ENCODE peak calls at places on chromosomes 13 and 19, in four cellular contexts. R, H, W and S are unnamed samples.

GRCh38 chr13:47408546-47409319 is 511.9 kb upstream of the HTR2A start:
- DNase-seq in R (no peak), H (no peak), W (no peak), S (no peak)

GRCh38 chr19:16062789-16063188 is 13.5 kb upstream of the TPM4 start:
- DNase-seq in R (peak), H (no peak), W (peak), S (peak)

GRCh38 chr19:34186205-34186604 is 13.9 kb downstream of the LSM14A start:
- DNase-seq in R (no peak), H (no peak), W (no peak), S (no peak)

GRCh38 chr19:2252481-2253105 is 3.5 kb downstream of the AMH start:
- DNase-seq in R (no peak), H (no peak), W (no peak), S (no peak)

GRCh38 chr13:72403396-72404010 is 323.9 kb downstream of the MZT1 start:
- DNase-seq in R (no peak), H (peak), W (no peak), S (no peak)

GRCh38 chr13:77751513-77752456 is 54.3 kb downstream of the SLAIN1 start:
- DNase-seq in R (no peak), H (peak), W (no peak), S (peak)

GRCh38 chr19:50332014-50332263 is 2.8 kb upstream of the KCNC3 start:
- DNase-seq in R (no peak), H (no peak), W (no peak), S (no peak)

GRCh38 chr19:48934837-48935236 is 1.3 kb downstream of the DHDH start:
- DNase-seq in R (no peak), H (no peak), W (no peak), S (no peak)

GRCh38 chr19:33518541-33518940 is 3.0 kb downstream of the PEPD start:
- DNase-seq in R (no peak), H (no peak), W (no peak), S (no peak)

GRCh38 chr19:19997656-19998268 is 41.5 kb downstream of the ZNF682 start:
- DNase-seq in R (peak), H (no peak), W (peak), S (no peak)

DNA sequence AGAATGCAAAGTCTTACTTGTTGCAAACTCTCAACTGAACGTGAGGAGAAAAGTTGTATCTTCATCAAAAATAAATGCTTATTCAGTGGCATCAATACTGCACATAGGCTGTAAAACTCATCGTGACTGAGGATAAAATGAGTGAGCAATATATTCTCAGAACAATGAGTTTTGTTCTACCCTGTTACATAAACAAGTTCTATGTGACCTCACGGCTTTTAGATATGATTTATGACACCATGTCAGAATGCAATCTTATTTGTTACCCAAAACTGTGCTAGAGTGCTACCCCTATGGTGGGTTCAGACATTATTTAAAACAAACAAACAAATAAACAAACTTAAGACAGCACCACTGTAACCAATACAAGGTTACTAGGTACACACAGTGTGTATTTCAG is 55.4 kb downstream of the FOXO1 start:
- DNase-seq in R (no peak), H (peak), W (no peak), S (no peak)
- H3K27ac ChIP-seq in R (peak), H (peak), W (no peak), S (no peak)

GRCh38 chr13:110737555-110737954 is 24.1 kb downstream of the ING1 start:
- DNase-seq in R (no peak), H (no peak), W (no peak), S (no peak)

GRCh38 chr13:110731072-110731471 is 17.6 kb downstream of the ING1 start:
- DNase-seq in R (no peak), H (no peak), W (no peak), S (no peak)

DNA sequence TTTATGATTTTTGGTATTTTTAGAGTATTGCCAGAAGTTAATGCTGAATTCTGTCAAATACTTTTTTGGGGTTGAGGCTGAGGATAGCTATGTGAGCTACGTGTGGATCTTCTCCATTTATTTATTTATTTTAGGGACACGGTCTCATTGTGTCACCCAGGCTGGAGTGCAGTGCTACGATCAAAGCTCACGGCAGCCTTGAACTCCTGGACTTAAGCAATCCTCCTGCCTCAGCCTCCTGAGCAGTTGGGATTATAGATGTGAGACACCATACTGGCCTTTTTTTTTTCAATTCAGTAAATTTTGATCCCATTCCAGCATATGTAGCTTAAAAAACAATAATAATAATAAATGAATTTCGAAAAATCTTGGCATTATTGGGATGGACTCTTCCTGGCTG is 21.1 kb downstream of the ING1 start:
- DNase-seq in R (no peak), H (no peak), W (no peak), S (no peak)
- H3K27ac ChIP-seq in R (no peak), H (no peak), W (no peak), S (no peak)

GRCh38 chr19:3398900-3399278 is 32.5 kb downstream of the NFIC start:
- DNase-seq in R (no peak), H (no peak), W (no peak), S (no peak)
- H3K27ac ChIP-seq in R (no peak), H (no peak), W (peak), S (peak)

GRCh38 chr19:36128392-36128736 is 11.5 kb upstream of the CAPNS1 start:
- DNase-seq in R (no peak), H (no peak), W (peak), S (no peak)

GRCh38 chr19:36121486-36122124 is 6.3 kb downstream of the TBCB start:
- DNase-seq in R (no peak), H (no peak), W (no peak), S (no peak)

GRCh38 chr19:36120092-36120983 is 5.1 kb downstream of the TBCB start:
- DNase-seq in R (no peak), H (no peak), W (no peak), S (no peak)

GRCh38 chr19:36120984-36121358 is 5.7 kb downstream of the TBCB start:
- DNase-seq in R (no peak), H (no peak), W (no peak), S (no peak)

GRCh38 chr19:36125557-36125956 is 10.3 kb downstream of the TBCB start:
- DNase-seq in R (no peak), H (no peak), W (no peak), S (no peak)
- H3K27ac ChIP-seq in R (no peak), H (no peak), W (no peak), S (no peak)

DNA sequence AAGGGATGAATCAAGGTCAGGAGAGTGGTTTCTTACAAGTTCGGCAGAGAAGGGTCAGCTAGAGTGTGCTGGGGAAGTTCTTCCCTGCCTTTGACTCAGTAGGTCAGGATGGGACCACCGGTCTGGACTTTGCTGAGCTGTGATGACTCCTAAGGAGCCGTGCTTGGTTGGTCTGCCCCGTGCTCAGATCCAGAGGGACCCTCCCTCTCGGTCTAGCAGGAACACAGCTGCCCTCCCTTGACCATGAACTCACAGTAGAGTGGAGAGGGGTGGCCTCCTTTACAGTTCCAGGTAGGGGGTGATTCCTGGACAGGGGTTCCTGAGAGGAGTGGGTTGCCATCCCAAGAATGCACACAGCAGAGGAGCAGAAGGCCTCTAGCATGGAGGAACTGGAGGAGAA is 4.3 kb downstream of the RPS19 start:
- DNase-seq in R (no peak), H (no peak), W (no peak), S (no peak)
- H3K27ac ChIP-seq in R (peak), H (no peak), W (no peak), S (peak)

GRCh38 chr13:110485604-110486003 is 75.9 kb downstream of the RAB20 start:
- DNase-seq in R (no peak), H (no peak), W (no peak), S (no peak)
- H3K27ac ChIP-seq in R (no peak), H (no peak), W (no peak), S (peak)

DNA sequence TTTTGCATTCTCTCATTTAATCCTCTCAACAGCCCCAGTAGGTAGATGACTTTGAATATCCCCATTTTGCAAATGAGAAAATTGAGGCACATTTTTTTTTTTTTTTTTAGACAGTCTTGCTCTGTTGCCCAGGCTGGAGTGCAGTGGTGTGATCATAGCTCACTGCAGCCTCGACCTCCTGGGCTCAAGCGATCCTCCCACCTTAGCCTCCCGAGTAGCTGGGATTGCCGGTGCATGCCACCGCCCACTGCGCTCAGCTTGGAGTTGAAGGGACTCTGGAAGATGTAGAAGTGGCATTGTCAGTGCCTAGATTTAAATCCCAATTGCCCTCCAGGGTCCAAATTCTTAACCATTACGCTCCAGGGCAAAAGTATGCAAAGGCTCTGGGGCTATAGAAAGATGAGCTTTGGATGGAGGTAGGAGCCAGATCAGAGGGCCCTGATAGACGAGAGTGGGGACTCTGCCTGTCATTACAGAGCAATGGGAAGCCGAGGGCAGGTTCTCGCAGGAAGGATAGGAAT is 813 bp upstream of the MCOLN1 start:
- DNase-seq in R (no peak), H (no peak), W (no peak), S (no peak)
- H3K27ac ChIP-seq in R (no peak), H (no peak), W (peak), S (peak)

GRCh38 chr19:36054733-36055686 is at the start of gene WDR62:
- DNase-seq in R (peak), H (peak), W (peak), S (peak)

GRCh38 chr19:36061367-36061766 is 6.7 kb downstream of the WDR62 start:
- DNase-seq in R (no peak), H (no peak), W (no peak), S (no peak)

GRCh38 chr19:36060430-36060829 is 5.7 kb downstream of the WDR62 start:
- DNase-seq in R (no peak), H (peak), W (peak), S (peak)

GRCh38 chr19:36059180-36059910 is 4.6 kb downstream of the WDR62 start:
- DNase-seq in R (no peak), H (no peak), W (no peak), S (no peak)

DNA sequence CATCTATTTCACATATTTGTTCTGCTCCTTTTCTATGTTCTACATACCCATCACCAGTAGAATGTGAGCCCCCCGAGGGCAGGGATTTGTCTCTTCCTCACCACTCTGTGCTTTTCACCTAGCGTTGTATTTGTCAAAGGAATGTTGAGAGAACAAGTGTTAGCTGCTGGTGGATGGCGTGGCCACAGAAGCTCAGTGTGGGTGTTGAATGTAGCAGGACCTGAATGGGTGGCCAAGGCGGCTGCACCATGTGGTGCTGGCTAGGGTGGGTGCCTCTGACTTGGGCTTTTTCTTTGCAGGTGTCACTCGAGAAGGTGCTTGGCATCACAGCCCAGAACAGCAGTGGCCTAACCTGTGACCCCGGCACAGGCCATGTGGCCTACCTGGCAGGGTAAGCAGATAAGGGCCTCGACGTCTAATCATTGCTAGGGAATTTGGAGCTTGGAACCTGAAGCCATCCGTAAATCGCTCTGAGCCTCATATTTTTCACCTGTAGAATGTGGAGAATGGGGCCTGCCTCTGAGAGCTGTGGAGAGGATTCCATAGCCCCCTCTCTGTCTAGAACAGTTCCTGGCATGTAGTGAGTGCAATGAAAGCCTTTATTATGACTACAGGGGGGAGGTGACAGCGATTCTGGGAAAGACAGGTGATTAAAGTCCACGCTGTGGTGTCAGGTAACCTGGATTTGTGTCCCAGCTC is 3.9 kb downstream of the WDR62 start:
- DNase-seq in R (no peak), H (no peak), W (no peak), S (no peak)
- H3K27ac ChIP-seq in R (no peak), H (no peak), W (no peak), S (no peak)

DNA sequence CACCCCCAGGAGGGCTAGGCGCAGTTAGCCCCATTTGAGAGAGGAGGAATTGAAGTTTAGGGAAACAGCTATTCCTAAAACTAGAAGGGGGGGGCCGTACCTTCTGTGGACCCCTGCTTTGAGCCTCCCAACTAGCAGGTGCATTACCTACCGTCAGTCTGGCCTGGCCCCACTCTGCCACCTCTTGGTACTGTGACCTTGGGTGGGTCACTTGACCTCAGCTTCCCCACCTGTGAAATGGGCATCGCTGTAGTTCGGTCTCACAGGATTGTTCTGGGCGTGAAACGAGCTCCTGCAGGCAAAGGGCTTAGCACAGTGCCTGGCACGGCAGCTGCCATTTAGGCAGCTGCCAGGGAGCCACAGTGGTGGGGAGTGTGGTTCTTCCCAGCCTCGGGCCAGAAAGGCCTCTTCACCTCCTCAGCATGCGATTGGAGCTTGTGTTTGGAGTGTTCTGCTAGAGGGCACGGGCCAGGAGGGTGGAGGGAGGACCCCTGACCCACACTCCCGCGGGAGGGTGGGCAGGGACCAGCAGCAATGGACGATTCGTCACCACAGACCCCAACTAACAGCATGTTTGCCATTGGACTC is 32.0 kb downstream of the CAPN12 start:
- DNase-seq in R (no peak), H (no peak), W (no peak), S (no peak)
- H3K27ac ChIP-seq in R (no peak), H (no peak), W (peak), S (peak)